ENCODE peak calls at places on chromosomes 3 and 15, in seven cellular contexts. One of them, this sample, is unnamed.

GRCh38 chr15:101059381-101060341 is 140.5 kb downstream of the LRRK1 start:
- DNase-seq in brain microvascular endothelial cell: no peak
- DNase-seq in KG1: no peak
- DNase-seq in NCI-H1092 treated with DMSO at 0.1 percent for 48 hours: no peak
- DNase-seq in stimulated activated CD4-positive, alpha-beta T cell treated with anti-CD3 and anti-CD28 coated beads, Interleukin-4, amount 100 ng/mL, for 24 hours: no peak
- DNase-seq in HuH-7.5: no peak
- DNase-seq in T-helper 9 cell: no peak
- DNase-seq in this sample: no peak

GRCh38 chr3:111712294-111713180 is 117.4 kb upstream of the ZBED2 start:
- DNase-seq in brain microvascular endothelial cell: no peak
- DNase-seq in KG1: no peak
- DNase-seq in NCI-H1092 treated with DMSO at 0.1 percent for 48 hours: no peak
- DNase-seq in stimulated activated CD4-positive, alpha-beta T cell treated with anti-CD3 and anti-CD28 coated beads, Interleukin-4, amount 100 ng/mL, for 24 hours: no peak
- DNase-seq in HuH-7.5: no peak
- DNase-seq in T-helper 9 cell: no peak
- DNase-seq in this sample: no peak

GRCh38 chr3:142947352-142947751 is 16.1 kb downstream of the PAQR9 start:
- DNase-seq in brain microvascular endothelial cell: no peak
- DNase-seq in KG1: no peak
- DNase-seq in NCI-H1092 treated with DMSO at 0.1 percent for 48 hours: no peak
- DNase-seq in stimulated activated CD4-positive, alpha-beta T cell treated with anti-CD3 and anti-CD28 coated beads, Interleukin-4, amount 100 ng/mL, for 24 hours: no peak
- DNase-seq in HuH-7.5: no peak
- DNase-seq in T-helper 9 cell: no peak
- DNase-seq in this sample: no peak

GRCh38 chr3:57555738-57556458 is at the start of gene PDE12:
- DNase-seq in brain microvascular endothelial cell: peak; percentile 86
- DNase-seq in KG1: peak; percentile 95
- DNase-seq in NCI-H1092 treated with DMSO at 0.1 percent for 48 hours: peak; percentile 88
- DNase-seq in stimulated activated CD4-positive, alpha-beta T cell treated with anti-CD3 and anti-CD28 coated beads, Interleukin-4, amount 100 ng/mL, for 24 hours: peak; percentile 84
- DNase-seq in HuH-7.5: peak; percentile 46
- DNase-seq in T-helper 9 cell: peak; percentile 67
- DNase-seq in this sample: peak; percentile 67

GRCh38 chr15:47184405-47185221 is 532.7 kb upstream of the SEMA6D start:
- DNase-seq in brain microvascular endothelial cell: peak; percentile 2
- DNase-seq in KG1: no peak
- DNase-seq in NCI-H1092 treated with DMSO at 0.1 percent for 48 hours: peak; percentile 68
- DNase-seq in stimulated activated CD4-positive, alpha-beta T cell treated with anti-CD3 and anti-CD28 coated beads, Interleukin-4, amount 100 ng/mL, for 24 hours: no peak
- DNase-seq in HuH-7.5: no peak
- DNase-seq in T-helper 9 cell: no peak
- DNase-seq in this sample: peak; percentile 63

GRCh38 chr3:15206662-15207576 is 873 bp downstream of the CAPN7 start:
- DNase-seq in brain microvascular endothelial cell: peak; percentile 15
- DNase-seq in KG1: no peak
- DNase-seq in NCI-H1092 treated with DMSO at 0.1 percent for 48 hours: no peak
- DNase-seq in stimulated activated CD4-positive, alpha-beta T cell treated with anti-CD3 and anti-CD28 coated beads, Interleukin-4, amount 100 ng/mL, for 24 hours: peak; percentile 27
- DNase-seq in HuH-7.5: peak; percentile 69
- DNase-seq in T-helper 9 cell: no peak
- DNase-seq in this sample: no peak

GRCh38 chr15:88144921-88145320 is 111.6 kb downstream of the NTRK3 start:
- DNase-seq in brain microvascular endothelial cell: no peak
- DNase-seq in KG1: no peak
- DNase-seq in NCI-H1092 treated with DMSO at 0.1 percent for 48 hours: no peak
- DNase-seq in stimulated activated CD4-positive, alpha-beta T cell treated with anti-CD3 and anti-CD28 coated beads, Interleukin-4, amount 100 ng/mL, for 24 hours: no peak
- DNase-seq in HuH-7.5: no peak
- DNase-seq in T-helper 9 cell: no peak
- DNase-seq in this sample: no peak

GRCh38 chr15:68558318-68559305 is 20.2 kb upstream of the CORO2B start:
- DNase-seq in brain microvascular endothelial cell: no peak
- DNase-seq in KG1: no peak
- DNase-seq in NCI-H1092 treated with DMSO at 0.1 percent for 48 hours: no peak
- DNase-seq in stimulated activated CD4-positive, alpha-beta T cell treated with anti-CD3 and anti-CD28 coated beads, Interleukin-4, amount 100 ng/mL, for 24 hours: no peak
- DNase-seq in HuH-7.5: no peak
- DNase-seq in T-helper 9 cell: no peak
- DNase-seq in this sample: no peak

GRCh38 chr3:149004622-149005021 is 13.3 kb downstream of the GYG1 start:
- DNase-seq in brain microvascular endothelial cell: peak; percentile 34
- DNase-seq in KG1: no peak
- DNase-seq in NCI-H1092 treated with DMSO at 0.1 percent for 48 hours: peak; percentile 86
- DNase-seq in stimulated activated CD4-positive, alpha-beta T cell treated with anti-CD3 and anti-CD28 coated beads, Interleukin-4, amount 100 ng/mL, for 24 hours: no peak
- DNase-seq in HuH-7.5: no peak
- DNase-seq in T-helper 9 cell: no peak
- DNase-seq in this sample: peak; percentile 73

GRCh38 chr3:139520028-139520737 is 19.4 kb downstream of the RBP1 start:
- DNase-seq in brain microvascular endothelial cell: peak; percentile 24
- DNase-seq in KG1: no peak
- DNase-seq in NCI-H1092 treated with DMSO at 0.1 percent for 48 hours: no peak
- DNase-seq in stimulated activated CD4-positive, alpha-beta T cell treated with anti-CD3 and anti-CD28 coated beads, Interleukin-4, amount 100 ng/mL, for 24 hours: no peak
- DNase-seq in HuH-7.5: no peak
- DNase-seq in T-helper 9 cell: no peak
- DNase-seq in this sample: no peak

GRCh38 chr3:33898901-33899300 is 100.5 kb downstream of the PDCD6IP start:
- DNase-seq in brain microvascular endothelial cell: no peak
- DNase-seq in KG1: no peak
- DNase-seq in NCI-H1092 treated with DMSO at 0.1 percent for 48 hours: no peak
- DNase-seq in stimulated activated CD4-positive, alpha-beta T cell treated with anti-CD3 and anti-CD28 coated beads, Interleukin-4, amount 100 ng/mL, for 24 hours: no peak
- DNase-seq in HuH-7.5: no peak
- DNase-seq in T-helper 9 cell: no peak
- DNase-seq in this sample: no peak

GRCh38 chr15:87416591-87417257 is 839.8 kb downstream of the NTRK3 start:
- DNase-seq in brain microvascular endothelial cell: no peak
- DNase-seq in KG1: no peak
- DNase-seq in NCI-H1092 treated with DMSO at 0.1 percent for 48 hours: no peak
- DNase-seq in stimulated activated CD4-positive, alpha-beta T cell treated with anti-CD3 and anti-CD28 coated beads, Interleukin-4, amount 100 ng/mL, for 24 hours: no peak
- DNase-seq in HuH-7.5: no peak
- DNase-seq in T-helper 9 cell: no peak
- DNase-seq in this sample: no peak